ENCODE peak calls at places on chromosome 15, in eight cellular contexts. I, M, B, F, E, J, A and T are unnamed samples.

GRCh38 chr15:35320158-35320780 is 225.7 kb downstream of the DPH6 start:
- DNase-seq in I (no peak), M (no peak), B (no peak), F (no peak), E (no peak), J (no peak), A (no peak), T (no peak)

GRCh38 chr15:59691194-59691805 is 2.2 kb upstream of the BNIP2 start:
- DNase-seq in I (no peak), M (peak; percentile 62), B (no peak), F (peak; percentile 33), E (peak; percentile 23), J (no peak), A (peak; percentile 53), T (no peak)

GRCh38 chr15:74422723-74423442 is 10.9 kb downstream of the SEMA7A start:
- DNase-seq in I (no peak), M (peak; percentile 58), B (no peak), F (no peak), E (no peak), J (peak; percentile 72), A (peak; percentile 37), T (no peak)

GRCh38 chr15:39976291-39977274 is 42.7 kb downstream of the EIF2AK4 start:
- DNase-seq in I (no peak), M (peak; percentile 64), B (no peak), F (peak; percentile 44), E (peak; percentile 25), J (peak; percentile 74), A (peak; percentile 66), T (peak; percentile 4)

GRCh38 chr15:100878601-100879000 is 1.0 kb upstream of the ALDH1A3 start:
- DNase-seq in I (no peak), M (no peak), B (no peak), F (no peak), E (no peak), J (peak; percentile 79), A (no peak), T (no peak)

GRCh38 chr15:66679657-66680108 is 22.4 kb upstream of the SMAD6 start:
- DNase-seq in I (no peak), M (no peak), B (no peak), F (no peak), E (no peak), J (peak; percentile 72), A (no peak), T (no peak)

GRCh38 chr15:57064033-57064432 is 145.6 kb downstream of the TCF12 start:
- DNase-seq in I (no peak), M (no peak), B (no peak), F (no peak), E (no peak), J (no peak), A (no peak), T (no peak)

GRCh38 chr15:99683000-99683670 is 50.1 kb downstream of the LYSMD4 start:
- DNase-seq in I (no peak), M (peak; percentile 43), B (no peak), F (no peak), E (no peak), J (no peak), A (no peak), T (no peak)

GRCh38 chr15:35427091-35427490 is 118.9 kb downstream of the DPH6 start:
- DNase-seq in I (no peak), M (peak; percentile 68), B (peak; percentile 46), F (no peak), E (no peak), J (no peak), A (peak; percentile 30), T (no peak)